ENCODE peak calls at places on chromosomes 12 and 14, in ten cellular contexts. One of them, this sample, is unnamed.
A peak's percentile ranks its signal among the peaks of the same experiment; 100 is the strongest.

GRCh38 chr14:96904201-96904600 is 107.0 kb downstream of the VRK1 start:
- DNase-seq in A172: no peak
- DNase-seq in Peyer's patch: no peak
- DNase-seq in MV-4-11: no peak
- DNase-seq in mucosa of descending colon: no peak
- DNase-seq in 8988T: no peak
- DNase-seq in HCT116: no peak
- DNase-seq in NCI-H460: no peak
- DNase-seq in astrocyte of the spinal cord: peak; percentile 24
- DNase-seq in epithelial cell of esophagus: peak; percentile 46
- DNase-seq in this sample: no peak

GRCh38 chr12:82176016-82176415 is 182.2 kb downstream of the CCDC59 start:
- DNase-seq in Peyer's patch: no peak
- DNase-seq in A172: no peak
- DNase-seq in 8988T: no peak
- DNase-seq in epithelial cell of esophagus: no peak
- DNase-seq in mucosa of descending colon: no peak
- DNase-seq in HCT116: no peak
- DNase-seq in MV-4-11: no peak
- DNase-seq in astrocyte of the spinal cord: peak; percentile 20
- DNase-seq in NCI-H460: no peak
- DNase-seq in this sample: no peak

GRCh38 chr12:75560167-75560566 is 48.8 kb upstream of the KRR1 start:
- DNase-seq in NCI-H460: peak; percentile 24
- DNase-seq in Peyer's patch: no peak
- DNase-seq in epithelial cell of esophagus: peak; percentile 27
- DNase-seq in MV-4-11: peak; percentile 11
- DNase-seq in A172: peak; percentile 9
- DNase-seq in HCT116: no peak
- DNase-seq in astrocyte of the spinal cord: peak; percentile 75
- DNase-seq in 8988T: no peak
- DNase-seq in mucosa of descending colon: no peak
- DNase-seq in this sample: no peak

GRCh38 chr14:94575730-94576585 is 5.3 kb upstream of the SERPINA5 start:
- DNase-seq in Peyer's patch: no peak
- DNase-seq in NCI-H460: no peak
- DNase-seq in A172: peak; percentile 53
- DNase-seq in mucosa of descending colon: no peak
- DNase-seq in 8988T: no peak
- DNase-seq in MV-4-11: no peak
- DNase-seq in astrocyte of the spinal cord: peak; percentile 80
- DNase-seq in HCT116: no peak
- DNase-seq in epithelial cell of esophagus: no peak
- DNase-seq in this sample: no peak

GRCh38 chr14:24228902-24229301 is 3.3 kb downstream of the NEDD8 start:
- DNase-seq in A172: no peak
- DNase-seq in MV-4-11: no peak
- DNase-seq in NCI-H460: no peak
- DNase-seq in Peyer's patch: no peak
- DNase-seq in HCT116: no peak
- DNase-seq in mucosa of descending colon: no peak
- DNase-seq in astrocyte of the spinal cord: no peak
- DNase-seq in 8988T: no peak
- DNase-seq in epithelial cell of esophagus: no peak
- DNase-seq in this sample: no peak

GRCh38 chr14:26191666-26192065 is 406.2 kb downstream of the NOVA1 start:
- DNase-seq in Peyer's patch: no peak
- DNase-seq in 8988T: no peak
- DNase-seq in MV-4-11: no peak
- DNase-seq in HCT116: no peak
- DNase-seq in astrocyte of the spinal cord: no peak
- DNase-seq in mucosa of descending colon: no peak
- DNase-seq in epithelial cell of esophagus: no peak
- DNase-seq in NCI-H460: no peak
- DNase-seq in A172: no peak
- DNase-seq in this sample: no peak

GRCh38 chr14:101078892-101079221 is 175.3 kb upstream of the RTL1 start:
- DNase-seq in astrocyte of the spinal cord: no peak
- DNase-seq in A172: no peak
- DNase-seq in NCI-H460: no peak
- DNase-seq in mucosa of descending colon: no peak
- DNase-seq in epithelial cell of esophagus: no peak
- DNase-seq in HCT116: no peak
- DNase-seq in MV-4-11: no peak
- DNase-seq in Peyer's patch: no peak
- DNase-seq in 8988T: no peak
- DNase-seq in this sample: no peak

GRCh38 chr14:35367056-35367372 is 37.5 kb downstream of the NFKBIA start:
- DNase-seq in mucosa of descending colon: no peak
- DNase-seq in NCI-H460: no peak
- DNase-seq in A172: no peak
- DNase-seq in epithelial cell of esophagus: no peak
- DNase-seq in HCT116: no peak
- DNase-seq in astrocyte of the spinal cord: no peak
- DNase-seq in 8988T: no peak
- DNase-seq in MV-4-11: no peak
- DNase-seq in Peyer's patch: no peak
- DNase-seq in this sample: no peak

GRCh38 chr14:103679351-103679750 is 35.9 kb downstream of the XRCC3 start:
- DNase-seq in mucosa of descending colon: peak; percentile 66
- DNase-seq in NCI-H460: peak; percentile 23
- DNase-seq in HCT116: peak; percentile 3
- DNase-seq in Peyer's patch: no peak
- DNase-seq in MV-4-11: peak; percentile 81
- DNase-seq in 8988T: peak; percentile 65
- DNase-seq in astrocyte of the spinal cord: peak; percentile 16
- DNase-seq in epithelial cell of esophagus: no peak
- DNase-seq in A172: peak; percentile 11
- DNase-seq in this sample: no peak

GRCh38 chr14:88749139-88749538 is 43.6 kb downstream of the EML5 start:
- DNase-seq in A172: no peak
- DNase-seq in astrocyte of the spinal cord: no peak
- DNase-seq in epithelial cell of esophagus: peak; percentile 65
- DNase-seq in MV-4-11: no peak
- DNase-seq in Peyer's patch: no peak
- DNase-seq in mucosa of descending colon: no peak
- DNase-seq in HCT116: no peak
- DNase-seq in 8988T: no peak
- DNase-seq in NCI-H460: no peak
- DNase-seq in this sample: no peak

GRCh38 chr12:117148642-117149041 is 41.6 kb downstream of the FBXO21 start:
- DNase-seq in HCT116: no peak
- DNase-seq in MV-4-11: no peak
- DNase-seq in epithelial cell of esophagus: no peak
- DNase-seq in Peyer's patch: no peak
- DNase-seq in 8988T: no peak
- DNase-seq in astrocyte of the spinal cord: no peak
- DNase-seq in A172: no peak
- DNase-seq in NCI-H460: no peak
- DNase-seq in mucosa of descending colon: no peak
- DNase-seq in this sample: no peak

GRCh38 chr14:55200646-55201045 is 9.3 kb upstream of the DLGAP5 start:
- DNase-seq in MV-4-11: no peak
- DNase-seq in astrocyte of the spinal cord: no peak
- DNase-seq in A172: no peak
- DNase-seq in 8988T: no peak
- DNase-seq in NCI-H460: no peak
- DNase-seq in HCT116: no peak
- DNase-seq in epithelial cell of esophagus: no peak
- DNase-seq in mucosa of descending colon: no peak
- DNase-seq in Peyer's patch: no peak
- DNase-seq in this sample: no peak

GRCh38 chr14:52692248-52692962 is 3.0 kb downstream of the ERO1A start:
- DNase-seq in 8988T: no peak
- DNase-seq in epithelial cell of esophagus: peak; percentile 57
- DNase-seq in MV-4-11: peak; percentile 77
- DNase-seq in astrocyte of the spinal cord: no peak
- DNase-seq in HCT116: no peak
- DNase-seq in NCI-H460: no peak
- DNase-seq in mucosa of descending colon: no peak
- DNase-seq in A172: no peak
- DNase-seq in Peyer's patch: no peak
- DNase-seq in this sample: no peak

GRCh38 chr12:124273630-124274029 is 21.3 kb upstream of the RFLNA start:
- DNase-seq in NCI-H460: peak; percentile 38
- DNase-seq in astrocyte of the spinal cord: peak; percentile 26
- DNase-seq in HCT116: peak; percentile 79
- DNase-seq in Peyer's patch: no peak
- DNase-seq in MV-4-11: peak; percentile 81
- DNase-seq in A172: peak; percentile 52
- DNase-seq in mucosa of descending colon: no peak
- DNase-seq in 8988T: peak; percentile 63
- DNase-seq in epithelial cell of esophagus: peak; percentile 86
- DNase-seq in this sample: peak; percentile 88

GRCh38 chr14:55317503-55317902 is 46.3 kb downstream of the FBXO34 start:
- DNase-seq in astrocyte of the spinal cord: no peak
- DNase-seq in 8988T: no peak
- DNase-seq in mucosa of descending colon: no peak
- DNase-seq in HCT116: no peak
- DNase-seq in Peyer's patch: no peak
- DNase-seq in A172: no peak
- DNase-seq in MV-4-11: no peak
- DNase-seq in epithelial cell of esophagus: no peak
- DNase-seq in NCI-H460: no peak
- DNase-seq in this sample: no peak

This sample was measured in iPS DF 19.7.